ENCODE peak calls at places on chromosomes 4 and X, in eight cellular contexts. One of them, this sample, is unnamed.

GRCh38 chr4:7897811-7898210 is 41.9 kb downstream of the AFAP1 start:
- DNase-seq in NCI-H2081 treated with DMSO at 0.1 percent for 48 hours: no peak
- DNase-seq in fibroblast of mammary gland: peak
- DNase-seq in HL-60: no peak
- DNase-seq in T-helper 2 cell: no peak
- DNase-seq in activated gamma-delta T cell treated with Interleukin-2 at 50 U/mL for 16 hours: no peak
- DNase-seq in H4: no peak
- DNase-seq in HEK293T: no peak
- DNase-seq in this sample: no peak

GRCh38 chr4:98557497-98557896 is 100.9 kb downstream of the TSPAN5 start:
- DNase-seq in NCI-H2081 treated with DMSO at 0.1 percent for 48 hours: no peak
- DNase-seq in fibroblast of mammary gland: peak
- DNase-seq in HL-60: no peak
- DNase-seq in T-helper 2 cell: no peak
- DNase-seq in activated gamma-delta T cell treated with Interleukin-2 at 50 U/mL for 16 hours: no peak
- DNase-seq in H4: peak
- DNase-seq in HEK293T: no peak
- DNase-seq in this sample: no peak

GRCh38 chr4:113300384-113301011 is 251.0 kb downstream of the ANK2 start:
- DNase-seq in NCI-H2081 treated with DMSO at 0.1 percent for 48 hours: no peak
- DNase-seq in fibroblast of mammary gland: peak
- DNase-seq in HL-60: no peak
- DNase-seq in T-helper 2 cell: no peak
- DNase-seq in activated gamma-delta T cell treated with Interleukin-2 at 50 U/mL for 16 hours: no peak
- DNase-seq in H4: peak
- DNase-seq in HEK293T: no peak
- DNase-seq in this sample: no peak

GRCh38 chr4:121049072-121049599 is 23.2 kb downstream of the NDNF start:
- DNase-seq in NCI-H2081 treated with DMSO at 0.1 percent for 48 hours: no peak
- DNase-seq in fibroblast of mammary gland: no peak
- DNase-seq in HL-60: no peak
- DNase-seq in T-helper 2 cell: no peak
- DNase-seq in activated gamma-delta T cell treated with Interleukin-2 at 50 U/mL for 16 hours: no peak
- DNase-seq in H4: no peak
- DNase-seq in HEK293T: no peak
- DNase-seq in this sample: no peak

GRCh38 chrX:3295731-3296130 is 50.7 kb downstream of the MXRA5 start:
- DNase-seq in NCI-H2081 treated with DMSO at 0.1 percent for 48 hours: no peak
- DNase-seq in fibroblast of mammary gland: peak
- DNase-seq in HL-60: no peak
- DNase-seq in T-helper 2 cell: no peak
- DNase-seq in activated gamma-delta T cell treated with Interleukin-2 at 50 U/mL for 16 hours: no peak
- DNase-seq in H4: peak
- DNase-seq in HEK293T: peak
- DNase-seq in this sample: no peak

GRCh38 chrX:77953708-77954107 is 15.7 kb downstream of the PGAM4 start:
- DNase-seq in NCI-H2081 treated with DMSO at 0.1 percent for 48 hours: no peak
- DNase-seq in fibroblast of mammary gland: peak
- DNase-seq in HL-60: no peak
- DNase-seq in T-helper 2 cell: no peak
- DNase-seq in activated gamma-delta T cell treated with Interleukin-2 at 50 U/mL for 16 hours: no peak
- DNase-seq in H4: no peak
- DNase-seq in HEK293T: no peak
- DNase-seq in this sample: no peak

GRCh38 chrX:48569958-48570357 is 4.3 kb upstream of the RBM3 start:
- DNase-seq in NCI-H2081 treated with DMSO at 0.1 percent for 48 hours: no peak
- DNase-seq in fibroblast of mammary gland: peak
- DNase-seq in HL-60: no peak
- DNase-seq in T-helper 2 cell: no peak
- DNase-seq in activated gamma-delta T cell treated with Interleukin-2 at 50 U/mL for 16 hours: no peak
- DNase-seq in H4: no peak
- DNase-seq in HEK293T: no peak
- DNase-seq in this sample: no peak

GRCh38 chrX:46777971-46778810 is 19.3 kb upstream of the SLC9A7 start:
- DNase-seq in NCI-H2081 treated with DMSO at 0.1 percent for 48 hours: no peak
- DNase-seq in fibroblast of mammary gland: peak
- DNase-seq in HL-60: no peak
- DNase-seq in T-helper 2 cell: no peak
- DNase-seq in activated gamma-delta T cell treated with Interleukin-2 at 50 U/mL for 16 hours: no peak
- DNase-seq in H4: peak
- DNase-seq in HEK293T: no peak
- DNase-seq in this sample: no peak

GRCh38 chrX:124395145-124395858 is 48.9 kb downstream of the SH2D1A start:
- DNase-seq in NCI-H2081 treated with DMSO at 0.1 percent for 48 hours: no peak
- DNase-seq in fibroblast of mammary gland: no peak
- DNase-seq in HL-60: no peak
- DNase-seq in T-helper 2 cell: peak
- DNase-seq in activated gamma-delta T cell treated with Interleukin-2 at 50 U/mL for 16 hours: no peak
- DNase-seq in H4: no peak
- DNase-seq in HEK293T: no peak
- DNase-seq in this sample: no peak

GRCh38 chrX:27555514-27555913 is 34.6 kb upstream of the DCAF8L2 start:
- DNase-seq in NCI-H2081 treated with DMSO at 0.1 percent for 48 hours: peak
- DNase-seq in fibroblast of mammary gland: peak
- DNase-seq in HL-60: no peak
- DNase-seq in T-helper 2 cell: no peak
- DNase-seq in activated gamma-delta T cell treated with Interleukin-2 at 50 U/mL for 16 hours: no peak
- DNase-seq in H4: peak
- DNase-seq in HEK293T: peak
- DNase-seq in this sample: peak

GRCh38 chrX:24982306-24982965 is 33.3 kb downstream of the ARX start:
- DNase-seq in NCI-H2081 treated with DMSO at 0.1 percent for 48 hours: no peak
- DNase-seq in fibroblast of mammary gland: peak
- DNase-seq in HL-60: no peak
- DNase-seq in T-helper 2 cell: no peak
- DNase-seq in activated gamma-delta T cell treated with Interleukin-2 at 50 U/mL for 16 hours: no peak
- DNase-seq in H4: no peak
- DNase-seq in HEK293T: no peak
- DNase-seq in this sample: no peak

GRCh38 chr4:40843696-40844095 is 93.9 kb downstream of the NSUN7 start:
- DNase-seq in NCI-H2081 treated with DMSO at 0.1 percent for 48 hours: no peak
- DNase-seq in fibroblast of mammary gland: no peak
- DNase-seq in HL-60: peak
- DNase-seq in T-helper 2 cell: no peak
- DNase-seq in activated gamma-delta T cell treated with Interleukin-2 at 50 U/mL for 16 hours: no peak
- DNase-seq in H4: peak
- DNase-seq in HEK293T: no peak
- DNase-seq in this sample: no peak

GRCh38 chr4:38313999-38314561 is 349.9 kb upstream of the KLF3 start:
- DNase-seq in NCI-H2081 treated with DMSO at 0.1 percent for 48 hours: no peak
- DNase-seq in fibroblast of mammary gland: peak
- DNase-seq in HL-60: no peak
- DNase-seq in T-helper 2 cell: no peak
- DNase-seq in activated gamma-delta T cell treated with Interleukin-2 at 50 U/mL for 16 hours: no peak
- DNase-seq in H4: peak
- DNase-seq in HEK293T: no peak
- DNase-seq in this sample: peak

GRCh38 chr4:91325495-91325894 is 978.3 kb upstream of the GRID2 start:
- DNase-seq in NCI-H2081 treated with DMSO at 0.1 percent for 48 hours: no peak
- DNase-seq in fibroblast of mammary gland: peak
- DNase-seq in HL-60: no peak
- DNase-seq in T-helper 2 cell: no peak
- DNase-seq in activated gamma-delta T cell treated with Interleukin-2 at 50 U/mL for 16 hours: no peak
- DNase-seq in H4: peak
- DNase-seq in HEK293T: no peak
- DNase-seq in this sample: no peak

GRCh38 chr4:102174800-102175199 is 170.5 kb downstream of the SLC39A8 start:
- DNase-seq in NCI-H2081 treated with DMSO at 0.1 percent for 48 hours: no peak
- DNase-seq in fibroblast of mammary gland: peak
- DNase-seq in HL-60: no peak
- DNase-seq in T-helper 2 cell: no peak
- DNase-seq in activated gamma-delta T cell treated with Interleukin-2 at 50 U/mL for 16 hours: no peak
- DNase-seq in H4: peak
- DNase-seq in HEK293T: no peak
- DNase-seq in this sample: no peak

GRCh38 chr4:78648639-78649363 is 97.2 kb downstream of the ANXA3 start:
- DNase-seq in NCI-H2081 treated with DMSO at 0.1 percent for 48 hours: no peak
- DNase-seq in fibroblast of mammary gland: no peak
- DNase-seq in HL-60: no peak
- DNase-seq in T-helper 2 cell: no peak
- DNase-seq in activated gamma-delta T cell treated with Interleukin-2 at 50 U/mL for 16 hours: no peak
- DNase-seq in H4: no peak
- DNase-seq in HEK293T: no peak
- DNase-seq in this sample: no peak

GRCh38 chr4:182808673-182809416 is 108.3 kb downstream of the DCTD start:
- DNase-seq in NCI-H2081 treated with DMSO at 0.1 percent for 48 hours: no peak
- DNase-seq in fibroblast of mammary gland: no peak
- DNase-seq in HL-60: peak
- DNase-seq in T-helper 2 cell: peak
- DNase-seq in activated gamma-delta T cell treated with Interleukin-2 at 50 U/mL for 16 hours: peak
- DNase-seq in H4: peak
- DNase-seq in HEK293T: no peak
- DNase-seq in this sample: peak